ENCODE peak calls at places on chromosomes 7 and 10, in seven cellular contexts. L is Caco-2; Z is astrocyte; B is Karpas-422; I is body of pancreas; E is CD4-positive, alpha-beta memory T cell; P is mammary epithelial cell. C is an unnamed sample.
A peak's percentile ranks its signal among the peaks of the same experiment; 100 is the strongest.

GRCh38 chr10:33802566-33802965 is 468.1 kb upstream of the NRP1 start:
- DNase-seq in L (no peak), Z (no peak), B (no peak), I (no peak), E (no peak), P (no peak), C (no peak)

GRCh38 chr7:151378011-151378410 is 31.8 kb downstream of the WDR86 start:
- DNase-seq in L (no peak), Z (no peak), B (no peak), I (no peak), E (no peak), P (no peak), C (no peak)

GRCh38 chr7:70583965-70584883 is 547.7 kb upstream of the GALNT17 start:
- DNase-seq in L (no peak), Z (no peak), B (no peak), I (no peak), E (no peak), P (no peak), C (no peak)

GRCh38 chr10:103836273-103836672 is 19.1 kb downstream of the SH3PXD2A start:
- DNase-seq in L (no peak), Z (no peak), B (no peak), I (no peak), E (no peak), P (no peak), C (no peak)

GRCh38 chr10:93873427-93874115 is 20.2 kb upstream of the SLC35G1 start:
- DNase-seq in L (no peak), Z (peak; percentile 59), B (no peak), I (no peak), E (no peak), P (peak; percentile 54), C (peak; percentile 78)

GRCh38 chr10:14545827-14546226 is 215.1 kb upstream of the FRMD4A start:
- DNase-seq in L (peak; percentile 72), Z (peak; percentile 72), B (no peak), I (no peak), E (no peak), P (peak; percentile 45), C (no peak)

GRCh38 chr7:91541641-91542040 is 277.4 kb downstream of the FZD1 start:
- DNase-seq in L (no peak), Z (peak; percentile 49), B (no peak), I (no peak), E (no peak), P (no peak), C (peak; percentile 9)

GRCh38 chr7:101186839-101187448 is 6.9 kb upstream of the NAT16 start:
- DNase-seq in L (no peak), Z (no peak), B (peak; percentile 54), I (no peak), E (no peak), P (no peak), C (no peak)

GRCh38 chr10:22810643-22811254 is 96.4 kb upstream of the PIP4K2A start:
- DNase-seq in L (no peak), Z (no peak), B (no peak), I (no peak), E (no peak), P (no peak), C (no peak)

GRCh38 chr7:47344171-47344955 is 237.5 kb downstream of the TNS3 start:
- DNase-seq in L (no peak), Z (no peak), B (no peak), I (peak; percentile 7), E (no peak), P (no peak), C (no peak)

GRCh38 chr10:84296071-84296981 is 32.1 kb upstream of the CCSER2 start:
- DNase-seq in L (no peak), Z (peak; percentile 66), B (no peak), I (no peak), E (no peak), P (peak; percentile 23), C (peak; percentile 79)

GRCh38 chr7:157826566-157826965 is 489.8 kb downstream of the DNAJB6 start:
- DNase-seq in L (no peak), Z (no peak), B (no peak), I (no peak), E (no peak), P (no peak), C (no peak)

GRCh38 chr10:5550250-5550545 is 25.4 kb downstream of the CALML3 start:
- DNase-seq in L (no peak), Z (no peak), B (no peak), I (no peak), E (no peak), P (no peak), C (no peak)

GRCh38 chr10:106189254-106189653 is 975.3 kb downstream of the SORCS1 start:
- DNase-seq in L (peak; percentile 44), Z (no peak), B (peak; percentile 69), I (peak; percentile 45), E (no peak), P (no peak), C (peak; percentile 38)

GRCh38 chr10:97494863-97495506 is 3.2 kb downstream of the MMS19 start:
- DNase-seq in L (peak; percentile 35), Z (no peak), B (no peak), I (no peak), E (peak; percentile 55), P (no peak), C (peak; percentile 34)

GRCh38 chr10:43820663-43821062 is 172.0 kb upstream of the ZNF32 start:
- DNase-seq in L (no peak), Z (no peak), B (no peak), I (no peak), E (no peak), P (no peak), C (no peak)

GRCh38 chr7:130925136-130925794 is 191.3 kb upstream of the KLF14 start:
- DNase-seq in L (peak; percentile 43), Z (no peak), B (no peak), I (no peak), E (no peak), P (no peak), C (no peak)

GRCh38 chr10:96541921-96542320 is 28.2 kb upstream of the TLL2 start:
- DNase-seq in L (no peak), Z (peak; percentile 33), B (no peak), I (no peak), E (no peak), P (peak; percentile 3), C (no peak)

GRCh38 chr7:82234457-82235049 is 209.0 kb downstream of the CACNA2D1 start:
- DNase-seq in L (peak; percentile 32), Z (peak; percentile 20), B (peak; percentile 73), I (no peak), E (no peak), P (no peak), C (peak; percentile 88)

GRCh38 chr7:23343102-23343501 is 44.0 kb downstream of the MALSU1 start:
- DNase-seq in L (no peak), Z (no peak), B (no peak), I (no peak), E (no peak), P (no peak), C (no peak)

GRCh38 chr7:23347682-23348180 is 48.6 kb downstream of the MALSU1 start:
- DNase-seq in L (no peak), Z (peak; percentile 85), B (no peak), I (no peak), E (no peak), P (peak; percentile 80), C (peak; percentile 89)

GRCh38 chr7:23347007-23347681 is 48.0 kb downstream of the MALSU1 start:
- DNase-seq in L (no peak), Z (no peak), B (no peak), I (no peak), E (no peak), P (peak; percentile 44), C (peak; percentile 16)

GRCh38 chr7:23343806-23344500 is 44.8 kb downstream of the MALSU1 start:
- DNase-seq in L (no peak), Z (peak; percentile 71), B (no peak), I (no peak), E (no peak), P (no peak), C (peak; percentile 38)

DNA sequence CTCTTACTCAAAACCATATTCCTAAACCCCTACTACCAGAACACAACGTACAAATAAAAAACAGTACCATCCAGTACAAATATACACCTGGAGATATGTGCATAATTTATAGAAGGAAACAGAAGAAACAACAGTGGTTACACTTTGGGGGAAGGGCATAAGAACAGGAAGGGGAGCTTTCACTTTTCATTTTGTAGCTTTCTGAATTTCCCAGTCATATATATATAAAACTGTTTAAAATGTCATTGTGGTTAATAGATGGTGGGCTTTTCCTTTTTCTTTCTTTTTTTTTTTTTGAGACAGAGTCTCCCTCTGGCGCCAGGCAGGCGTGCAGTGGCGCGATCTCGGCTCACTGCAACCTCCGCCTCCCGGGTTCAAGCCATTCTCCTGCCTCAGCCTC is 47.2 kb downstream of the MALSU1 start:
- DNase-seq in L (no peak), Z (no peak), B (no peak), I (no peak), E (peak; percentile 29), P (no peak), C (no peak)
- H3K36me3 ChIP-seq in L (peaks cover 2% of the 10 kb centered on the region), Z (peaks cover 30% of the 10 kb centered on the region), B (peaks cover 78% of the 10 kb centered on the region), I (no peaks in the 10 kb centered on the region), E (no peaks in the 10 kb centered on the region), P (no peaks in the 10 kb centered on the region), C (no peaks in the 10 kb centered on the region)

GRCh38 chr7:56291-56913 is 136.0 kb upstream of the FAM20C start:
- DNase-seq in L (no peak), Z (no peak), B (peak; percentile 23), I (peak; percentile 8), E (no peak), P (no peak), C (no peak)
- H3K27me3 ChIP-seq in L (no peaks in the 10 kb centered on the region), Z (peaks cover 16% of the 10 kb centered on the region), B (no peaks in the 10 kb centered on the region), I (no peaks in the 10 kb centered on the region), E (no peaks in the 10 kb centered on the region), P (no peaks in the 10 kb centered on the region), C (peaks cover 2% of the 10 kb centered on the region)

GRCh38 chr7:54888067-54888735 is 129.2 kb upstream of the SEC61G start:
- DNase-seq in L (no peak), Z (no peak), B (no peak), I (no peak), E (no peak), P (no peak), C (no peak)

GRCh38 chr7:54885285-54885684 is 126.3 kb upstream of the SEC61G start:
- DNase-seq in L (no peak), Z (no peak), B (no peak), I (no peak), E (no peak), P (no peak), C (peak; percentile 4)

DNA sequence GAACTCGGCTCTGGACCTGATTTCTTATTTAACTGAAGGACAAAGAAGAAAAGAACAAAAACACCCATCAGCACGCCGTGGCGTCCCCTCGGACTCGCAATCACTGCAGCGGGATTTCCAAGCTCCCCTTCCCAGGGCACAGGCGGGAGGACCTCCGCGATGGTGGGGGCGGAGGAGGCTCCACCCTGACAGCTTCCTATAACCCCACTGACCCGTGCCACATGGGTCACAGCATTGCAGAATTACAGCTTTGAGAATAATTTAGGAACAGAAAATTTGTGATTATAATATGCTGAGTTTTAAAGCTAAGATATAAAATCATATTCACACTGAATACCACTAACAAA is 129.7 kb upstream of the SEC61G start:
- DNase-seq in L (no peak), Z (no peak), B (no peak), I (no peak), E (no peak), P (no peak), C (no peak)
- H3K4me1 ChIP-seq in L (peaks cover under 1% of the 10 kb centered on the region), Z (peaks cover 9% of the 10 kb centered on the region), B (peaks cover 12% of the 10 kb centered on the region), I (no peaks in the 10 kb centered on the region), E (no peaks in the 10 kb centered on the region), P (peaks cover 6% of the 10 kb centered on the region), C (peaks cover 6% of the 10 kb centered on the region)

DNA sequence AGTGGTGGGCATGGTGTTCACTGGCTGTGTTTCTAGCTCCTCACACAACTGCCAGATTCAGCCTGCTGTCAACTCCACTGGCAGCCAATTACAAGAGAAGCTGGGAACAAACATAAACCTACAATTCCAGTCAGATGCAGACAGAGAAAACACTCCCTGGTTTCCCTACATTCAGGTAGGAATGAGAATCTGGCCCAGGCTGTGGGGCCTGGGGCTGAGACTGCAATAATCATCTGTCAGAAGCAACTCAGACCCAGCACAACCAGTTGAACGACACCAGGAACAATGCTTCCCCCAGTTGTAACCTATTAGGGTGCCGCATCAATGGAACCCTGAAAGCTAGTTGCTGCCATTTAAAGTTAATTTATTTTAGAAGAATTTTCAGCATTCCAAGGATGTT is 29.0 kb downstream of the ERCC6 start:
- DNase-seq in L (no peak), Z (no peak), B (no peak), I (no peak), E (no peak), P (no peak), C (no peak)
- H3K36me3 ChIP-seq in L (no peaks in the 10 kb centered on the region), Z (peaks cover 3% of the 10 kb centered on the region), B (no peaks in the 10 kb centered on the region), I (no peaks in the 10 kb centered on the region), E (no peaks in the 10 kb centered on the region), P (peaks cover 6% of the 10 kb centered on the region), C (peaks cover 26% of the 10 kb centered on the region)